ENCODE peak calls at places on chromosome 1, in ten cellular contexts. B is GM12865; X is retinal pigment epithelial cell; U is choroid plexus epithelial cell; W is coronary artery; H is RWPE1; Z is CD8-positive, alpha-beta T cell; Q is left ventricle myocardium inferior; E is heart left ventricle; M is IMR-90. S is an unnamed sample.

GRCh38 chr1:184943998-184944397 is 30.3 kb downstream of the NIBAN1 start:
- DNase-seq in U (no peak), Z (no peak), H (no peak), Q (no peak), X (no peak), E (no peak), M (no peak), B (no peak), W (no peak), S (no peak)

GRCh38 chr1:42258218-42258617 is 76.8 kb downstream of the FOXJ3 start:
- DNase-seq in Q (no peak), E (no peak), U (peak), W (no peak), Z (no peak), H (no peak), M (no peak), X (no peak), B (peak), S (no peak)

GRCh38 chr1:83718338-83718737 is 280.6 kb downstream of the TTLL7 start:
- DNase-seq in X (no peak), M (no peak), B (peak), H (no peak), Q (no peak), E (no peak), Z (no peak), U (no peak), W (no peak), S (no peak)

GRCh38 chr1:193569696-193570269 is 383.4 kb upstream of the B3GALT2 start:
- DNase-seq in U (peak), H (no peak), E (no peak), X (peak), B (peak), Z (no peak), Q (no peak), M (peak), W (no peak), S (no peak)

GRCh38 chr1:173395762-173396161 is 81.4 kb upstream of the PRDX6 start:
- DNase-seq in B (no peak), X (no peak), E (no peak), Z (no peak), M (no peak), H (peak), U (no peak), W (no peak), Q (no peak), S (no peak)

GRCh38 chr1:178057131-178057765 is 36.7 kb upstream of the RASAL2 start:
- DNase-seq in E (peak), Q (peak), X (no peak), Z (no peak), U (peak), B (no peak), M (no peak), W (no peak), H (no peak), S (no peak)

GRCh38 chr1:64654519-64655341 is 90.1 kb upstream of the RAVER2 start:
- DNase-seq in B (no peak), H (peak), Q (no peak), Z (no peak), E (no peak), U (no peak), X (no peak), W (no peak), M (peak), S (no peak)

GRCh38 chr1:180310095-180310494 is 80.0 kb downstream of the LHX4 start:
- DNase-seq in W (no peak), Z (no peak), M (peak), B (no peak), Q (no peak), U (peak), E (no peak), X (no peak), H (no peak), S (no peak)

GRCh38 chr1:183293243-183293642 is 107.2 kb downstream of the LAMC2 start:
- DNase-seq in B (no peak), Z (no peak), Q (no peak), X (no peak), M (no peak), E (no peak), U (no peak), H (no peak), W (no peak), S (no peak)

GRCh38 chr1:16612332-16613172 is 812 bp downstream of the NBPF1 start:
- DNase-seq in M (peak), U (peak), W (peak), H (peak), X (peak), Q (peak), B (no peak), Z (peak), E (no peak), S (peak)

GRCh38 chr1:3141836-3142235 is 72.8 kb downstream of the PRDM16 start:
- DNase-seq in B (no peak), W (no peak), M (no peak), Q (no peak), H (no peak), U (no peak), Z (no peak), E (no peak), X (no peak), S (no peak)

GRCh38 chr1:4594286-4594991 is 60.0 kb upstream of the AJAP1 start:
- DNase-seq in B (no peak), Z (no peak), Q (no peak), E (no peak), X (no peak), H (peak), M (no peak), U (no peak), W (no peak), S (no peak)

DNA sequence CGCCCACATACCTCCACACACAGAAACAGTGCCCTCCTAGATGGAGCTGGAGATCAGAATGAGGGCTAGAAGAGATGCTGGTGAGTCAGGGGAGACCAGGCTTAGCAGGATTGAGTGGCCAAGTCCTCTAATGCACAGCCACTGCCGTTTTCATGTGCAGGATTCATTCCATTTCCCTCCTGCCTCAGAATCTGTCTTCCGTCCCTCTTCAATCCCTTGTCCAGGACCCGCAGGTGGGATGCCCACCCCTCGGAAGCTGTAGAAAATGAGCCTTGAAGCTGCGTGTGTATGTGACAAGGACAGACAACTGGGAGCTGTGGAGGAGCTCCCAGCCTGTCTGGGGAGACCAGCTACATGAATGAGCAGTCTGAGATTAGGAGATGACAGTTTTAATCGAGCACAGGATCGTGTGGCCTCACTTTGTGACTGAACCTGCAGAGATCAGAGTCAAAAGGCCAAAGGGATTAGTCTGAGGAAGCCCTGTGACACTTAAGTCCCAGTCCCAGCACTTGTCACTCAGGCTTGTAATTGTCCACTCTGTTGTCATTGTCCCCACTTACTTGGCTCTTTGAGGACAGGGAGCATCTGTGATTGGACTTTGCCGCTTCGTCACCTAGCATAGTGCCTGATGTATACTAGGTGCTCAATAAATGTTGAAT is 22.0 kb downstream of the LGR6 start:
- DNase-seq in B (no peak), Q (no peak), X (no peak), U (no peak), H (no peak), M (no peak), W (no peak), Z (no peak), E (no peak), S (no peak)
- TF ChIP-seq CTCF in B (no peak), Q (no peak), X (no peak), U (no peak), H (no peak), M (no peak), W (no peak), Z (no peak), E (no peak), S (no peak)

GRCh38 chr1:232952514-232953175 is 2.2 kb downstream of the NTPCR start:
- DNase-seq in B (peak), Z (peak), Q (no peak), U (peak), W (no peak), X (no peak), H (peak), M (peak), E (no peak), S (peak)
- TF ChIP-seq CTCF in B (peak), Z (peak), Q (peak), U (peak), W (peak), X (peak), H (peak), M (peak), E (peak), S (peak)

GRCh38 chr1:93734999-93735398 is 53.4 kb upstream of the BCAR3 start:
- DNase-seq in U (no peak), M (no peak), Q (no peak), Z (no peak), E (no peak), B (no peak), X (no peak), H (no peak), W (no peak), S (no peak)
- TF ChIP-seq CTCF in U (peak), M (peak), Q (peak), Z (no peak), E (no peak), B (peak), X (peak), H (no peak), W (no peak), S (no peak)

GRCh38 chr1:110339427-110340206 is 440 bp downstream of the RBM15 start:
- DNase-seq in Z (peak), H (peak), U (peak), Q (peak), W (no peak), E (peak), B (peak), X (no peak), M (peak), S (peak)
- TF ChIP-seq CTCF in Z (peak), H (peak), U (peak), Q (peak), W (no peak), E (peak), B (peak), X (peak), M (peak), S (peak)

DNA sequence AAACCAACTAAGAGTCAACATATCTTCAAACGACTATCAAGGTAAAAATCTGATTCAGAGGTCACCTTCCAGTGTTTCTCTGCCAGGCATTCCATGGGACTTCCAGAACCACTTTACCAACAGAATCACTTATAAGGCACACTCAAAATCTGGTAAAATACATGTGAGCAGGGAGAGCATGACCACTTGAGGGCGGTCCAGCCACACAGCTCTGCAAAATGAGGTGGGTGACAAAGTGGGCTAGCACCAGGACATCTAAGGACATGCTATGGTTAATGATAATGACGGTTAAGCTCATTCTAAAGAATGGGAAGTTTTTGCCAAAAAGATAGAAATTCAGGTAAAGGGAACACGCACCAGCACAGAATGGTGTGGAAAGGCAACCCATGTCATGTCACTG is 24.5 kb upstream of the GLIS1 start:
- DNase-seq in Q (no peak), E (no peak), H (no peak), M (no peak), U (no peak), Z (no peak), W (no peak), X (no peak), B (no peak), S (no peak)
- TF ChIP-seq CTCF in Q (no peak), E (no peak), H (no peak), M (no peak), U (peak), Z (no peak), W (no peak), X (peak), B (no peak), S (no peak)

GRCh38 chr1:232622378-232622777 is 7.6 kb downstream of the SIPA1L2 start:
- DNase-seq in E (no peak), B (no peak), W (no peak), M (no peak), Z (no peak), Q (no peak), U (no peak), X (no peak), H (no peak), S (no peak)
- TF ChIP-seq CTCF in E (no peak), B (no peak), W (no peak), M (no peak), Z (no peak), Q (no peak), U (no peak), X (no peak), H (no peak), S (no peak)

GRCh38 chr1:202349263-202349928 is 897 bp downstream of the PPP1R12B start:
- DNase-seq in B (peak), Z (no peak), H (no peak), U (peak), W (no peak), Q (no peak), E (no peak), M (peak), X (peak), S (no peak)

GRCh38 chr1:202343652-202344349 is 2.1 kb upstream of the UBE2T start:
- DNase-seq in X (no peak), H (peak), E (no peak), U (peak), Z (no peak), Q (no peak), W (no peak), M (peak), B (peak), S (no peak)

GRCh38 chr1:202348005-202348508 is 442 bp upstream of the PPP1R12B start:
- DNase-seq in H (no peak), Z (no peak), M (no peak), E (no peak), U (no peak), B (no peak), X (no peak), Q (no peak), W (no peak), S (no peak)

GRCh38 chr1:202351725-202352124 is 3.2 kb downstream of the PPP1R12B start:
- DNase-seq in Q (no peak), Z (no peak), B (no peak), H (no peak), X (no peak), W (no peak), M (peak), U (peak), E (no peak), S (no peak)

GRCh38 chr1:202348509-202349262 is at the start of gene PPP1R12B:
- DNase-seq in Q (peak), X (peak), Z (peak), B (peak), U (peak), W (peak), M (peak), E (peak), H (peak), S (peak)
- TF ChIP-seq CTCF in Q (no peak), X (no peak), Z (no peak), B (no peak), U (no peak), W (no peak), M (no peak), E (no peak), H (no peak), S (no peak)

DNA sequence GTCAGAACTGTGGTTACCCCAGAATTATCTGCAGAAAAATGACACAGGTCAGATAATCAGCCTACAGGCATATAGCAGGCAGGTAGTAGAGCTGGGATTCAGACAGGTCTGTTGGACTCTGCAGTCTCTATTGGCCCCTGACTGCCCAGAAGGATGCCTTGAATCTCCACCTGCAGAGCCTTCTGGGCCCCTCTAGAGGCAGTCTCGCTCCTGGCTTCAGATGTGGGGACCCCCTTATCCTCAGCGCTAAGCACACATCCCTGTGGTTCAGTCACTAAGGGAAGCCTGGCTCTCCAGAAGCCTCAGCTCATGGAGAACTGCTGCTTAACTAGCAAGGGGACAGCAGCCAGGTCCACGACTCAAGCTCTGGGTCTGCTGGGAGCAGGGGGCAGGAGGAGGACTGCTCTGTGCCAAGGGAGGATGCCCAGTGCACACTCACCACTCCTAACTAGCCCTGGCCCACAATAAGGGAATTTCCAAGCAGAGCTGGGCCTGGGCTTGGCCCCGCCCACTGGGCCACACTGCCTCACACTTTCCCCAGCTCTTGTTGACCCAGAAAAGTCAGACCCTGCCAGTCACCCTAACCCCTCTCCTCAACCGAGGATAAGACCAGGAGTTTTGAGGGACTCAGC is 18.9 kb downstream of the SLC9A1 start:
- DNase-seq in U (no peak), B (peak), Z (peak), M (peak), Q (no peak), E (no peak), X (no peak), W (no peak), H (no peak), S (no peak)
- TF ChIP-seq CTCF in U (peak), B (no peak), Z (no peak), M (peak), Q (no peak), E (no peak), X (peak), W (no peak), H (no peak), S (no peak)

GRCh38 chr1:91736999-91737615 is 148.8 kb downstream of the TGFBR3 start:
- DNase-seq in H (peak), U (peak), E (no peak), B (no peak), X (peak), Q (no peak), M (peak), Z (no peak), W (no peak), S (peak)
- TF ChIP-seq CTCF in H (no peak), U (no peak), E (no peak), B (no peak), X (no peak), Q (no peak), M (no peak), Z (no peak), W (no peak), S (no peak)

S was measured in breast epithelium.